ENCODE peak calls at places on chromosomes 3 and 15, in ten cellular contexts. Q is 8988T; B is RWPE1; J is C1 segment of cervical spinal cord; Z is activated naive CD8-positive, alpha-beta T cell treated with anti-CD3 and anti-CD28 coated beads, Interleukin-2, amount 50 U/mL, for 24 hours; R is T-helper 9 cell; F is fibroblast of villous mesenchyme; G is NCI-H2029 treated with DMSO at 0.1 percent for 48 hours; N is activated CD4-positive, CD25-positive, alpha-beta regulatory T cell; S is AG10803. I is an unnamed sample.

GRCh38 chr15:66066439-66066838 is 187.1 kb downstream of the MEGF11 start:
- DNase-seq in R (no peak), B (no peak), G (no peak), Z (no peak), S (no peak), Q (no peak), N (no peak), F (no peak), J (no peak), I (no peak)

GRCh38 chr15:70767668-70768067 is 4.3 kb upstream of the UACA start:
- DNase-seq in G (no peak), J (no peak), Z (no peak), F (no peak), B (no peak), N (no peak), S (no peak), Q (no peak), R (no peak), I (no peak)

GRCh38 chr15:52206446-52206845 is 15.3 kb upstream of the GNB5 start:
- DNase-seq in Q (no peak), B (no peak), F (no peak), J (no peak), N (no peak), R (no peak), Z (no peak), S (peak; percentile 25), G (no peak), I (no peak)

GRCh38 chr3:179558742-179559364 is 3.9 kb upstream of the ACTL6A start:
- DNase-seq in N (no peak), J (no peak), R (peak; percentile 21), F (peak; percentile 75), Q (peak; percentile 36), Z (peak; percentile 53), G (peak; percentile 26), S (peak; percentile 77), B (peak; percentile 59), I (peak; percentile 94)

GRCh38 chr3:152379415-152380042 is 110.8 kb downstream of the MBNL1 start:
- DNase-seq in Q (no peak), F (no peak), N (no peak), Z (no peak), R (no peak), G (no peak), B (no peak), J (no peak), S (no peak), I (no peak)

GRCh38 chr15:100671858-100672543 is 69.6 kb downstream of the ASB7 start:
- DNase-seq in G (no peak), J (no peak), S (no peak), B (peak; percentile 49), Z (no peak), R (no peak), Q (peak; percentile 39), F (peak; percentile 75), N (no peak), I (peak; percentile 54)

GRCh38 chr3:63940389-63940757 is 28.2 kb upstream of the SCAANT1 start:
- DNase-seq in G (no peak), R (no peak), F (peak; percentile 90), Q (no peak), Z (no peak), J (no peak), S (peak; percentile 75), N (no peak), B (peak; percentile 53), I (peak; percentile 80)

GRCh38 chr15:101501703-101502373 is 12.3 kb upstream of the PCSK6 start:
- DNase-seq in F (peak; percentile 36), N (no peak), Q (peak; percentile 75), R (peak; percentile 7), J (no peak), Z (peak; percentile 65), S (peak; percentile 22), B (peak; percentile 35), G (no peak), I (peak; percentile 13)

GRCh38 chr3:113804701-113805100 is 33.9 kb upstream of the GRAMD1C start:
- DNase-seq in B (no peak), G (no peak), Q (no peak), S (no peak), R (no peak), F (no peak), J (no peak), N (no peak), Z (no peak), I (no peak)

GRCh38 chr3:20769430-20769829 is 583.4 kb upstream of the SGO1 start:
- DNase-seq in R (no peak), F (no peak), Z (no peak), J (no peak), S (no peak), N (no peak), G (no peak), Q (no peak), B (no peak), I (no peak)

GRCh38 chr15:87940763-87941162 is 315.8 kb downstream of the NTRK3 start:
- DNase-seq in S (peak; percentile 56), R (no peak), Q (no peak), N (no peak), G (no peak), B (no peak), F (no peak), Z (no peak), J (no peak), I (peak; percentile 13)

GRCh38 chr15:69608661-69609060 is 156.0 kb downstream of the RPLP1 start:
- DNase-seq in R (no peak), N (no peak), Q (no peak), Z (no peak), F (no peak), G (no peak), J (no peak), S (no peak), B (no peak), I (no peak)

GRCh38 chr15:71245588-71245987 is 130.3 kb downstream of the THSD4 start:
- DNase-seq in N (no peak), R (no peak), S (no peak), Z (no peak), G (no peak), B (no peak), J (no peak), F (no peak), Q (no peak), I (no peak)

GRCh38 chr3:106913966-106914365 is 463.3 kb upstream of the CCDC54 start:
- DNase-seq in Q (no peak), J (no peak), F (no peak), Z (no peak), S (no peak), B (no peak), N (no peak), R (no peak), G (no peak), I (no peak)

GRCh38 chr3:137768021-137768360 is 3.9 kb downstream of the SOX14 start:
- DNase-seq in F (no peak), N (no peak), Q (no peak), B (no peak), Z (no peak), J (no peak), R (no peak), S (no peak), G (no peak), I (no peak)

GRCh38 chr3:183897606-183898384 is 13.1 kb upstream of the PARL start:
- DNase-seq in Q (no peak), Z (no peak), N (no peak), S (no peak), F (no peak), J (no peak), R (no peak), G (no peak), B (no peak), I (no peak)

GRCh38 chr15:97084650-97085049 is 754.1 kb downstream of the NR2F2 start:
- DNase-seq in B (no peak), G (no peak), J (no peak), R (no peak), Q (no peak), N (no peak), S (peak; percentile 0), F (peak; percentile 68), Z (no peak), I (peak; percentile 90)

I was measured in choroid plexus epithelial cell.